ENCODE peak calls at places on chromosomes 11 and 22, in ten cellular contexts. E, G, X, F, T, O, V, K, Q and J are unnamed samples. For H3K4me1 and H3K9me3, the result is how much of the 10 kb centered on the place peaks cover.

GRCh38 chr22:31229402-31230140 is 17.5 kb downstream of the LIMK2 start:
- DNase-seq in E (no peak), G (peak), X (no peak), F (no peak), T (peak), O (no peak), V (no peak), K (peak), Q (peak), J (no peak)

GRCh38 chr22:36900225-36900624 is 13.2 kb upstream of the CSF2RB start:
- DNase-seq in E (no peak), G (no peak), X (no peak), F (no peak), T (no peak), O (no peak), V (no peak), K (no peak), Q (no peak), J (no peak)

GRCh38 chr11:118282635-118283310 is 18.7 kb upstream of the MPZL2 start:
- DNase-seq in E (no peak), G (no peak), X (no peak), F (no peak), T (no peak), O (no peak), V (no peak), K (no peak), Q (no peak), J (no peak)

GRCh38 chr11:58928082-58928574 is 11.2 kb upstream of the GLYATL1 start:
- DNase-seq in E (no peak), G (peak), X (no peak), F (no peak), T (no peak), O (no peak), V (no peak), K (no peak), Q (peak), J (no peak)

GRCh38 chr11:67376873-67377808 is 3.7 kb upstream of the CLCF1 start:
- DNase-seq in E (no peak), G (no peak), X (peak), F (no peak), T (peak), O (peak), V (no peak), K (no peak), Q (no peak), J (no peak)

GRCh38 chr11:117752721-117753237 is 44.2 kb downstream of the DSCAML1 start:
- DNase-seq in E (no peak), G (no peak), X (no peak), F (no peak), T (no peak), O (no peak), V (no peak), K (no peak), Q (no peak), J (no peak)

GRCh38 chr11:86301742-86302091 is 323 bp upstream of the HIKESHI start:
- DNase-seq in E (no peak), G (no peak), X (no peak), F (no peak), T (no peak), O (no peak), V (no peak), K (no peak), Q (no peak), J (no peak)

GRCh38 chr11:93939084-93939780 is 81.9 kb upstream of the HEPHL1 start:
- DNase-seq in E (no peak), G (peak), X (peak), F (no peak), T (no peak), O (peak), V (no peak), K (no peak), Q (peak), J (no peak)

GRCh38 chr22:25922141-25922540 is 180.2 kb downstream of the MYO18B start:
- DNase-seq in E (no peak), G (no peak), X (no peak), F (no peak), T (no peak), O (no peak), V (no peak), K (no peak), Q (no peak), J (no peak)

GRCh38 chr22:27199354-27199753 is 542.0 kb downstream of the MIAT start:
- DNase-seq in E (no peak), G (no peak), X (no peak), F (no peak), T (no peak), O (no peak), V (no peak), K (no peak), Q (no peak), J (no peak)

GRCh38 chr11:121661796-121662508 is 209.2 kb upstream of the SORL1-AS1 start:
- DNase-seq in E (no peak), G (peak), X (no peak), F (no peak), T (no peak), O (peak), V (no peak), K (no peak), Q (peak), J (no peak)

GRCh38 chr11:96340555-96340885 is 2.5 kb downstream of the MAML2 start:
- DNase-seq in E (no peak), G (peak), X (no peak), F (no peak), T (no peak), O (no peak), V (no peak), K (no peak), Q (peak), J (no peak)

GRCh38 chr11:35236667-35237003 is 97.7 kb downstream of the CD44 start:
- DNase-seq in E (no peak), G (peak), X (no peak), F (no peak), T (no peak), O (no peak), V (no peak), K (no peak), Q (peak), J (no peak)

GRCh38 chr22:23824476-23825245 is 14.1 kb downstream of the DERL3 start:
- DNase-seq in E (no peak), G (no peak), X (no peak), F (no peak), T (no peak), O (no peak), V (peak), K (no peak), Q (no peak), J (no peak)

GRCh38 chr11:125410091-125410490 is 86.0 kb downstream of the FEZ1 start:
- DNase-seq in E (no peak), G (no peak), X (no peak), F (no peak), T (no peak), O (no peak), V (peak), K (no peak), Q (peak), J (no peak)

GRCh38 chr11:65861165-65861505 is 902 bp downstream of the MUS81 start:
- DNase-seq in E (no peak), G (no peak), X (peak), F (no peak), T (peak), O (peak), V (peak), K (no peak), Q (no peak), J (no peak)

GRCh38 chr22:31734512-31734911 is 15.4 kb downstream of the PRR14L start:
- DNase-seq in E (no peak), G (peak), X (peak), F (no peak), T (no peak), O (peak), V (no peak), K (no peak), Q (peak), J (no peak)

GRCh38 chr11:122172352-122173073 is 56.5 kb upstream of the BLID start:
- DNase-seq in E (no peak), G (peak), X (no peak), F (no peak), T (no peak), O (peak), V (no peak), K (no peak), Q (peak), J (no peak)

GRCh38 chr22:41745968-41746367 is 46.7 kb downstream of the MEI1 start:
- DNase-seq in E (no peak), G (no peak), X (no peak), F (no peak), T (no peak), O (no peak), V (no peak), K (no peak), Q (peak), J (no peak)

GRCh38 chr11:77448269-77448668 is 25.6 kb downstream of the PAK1 start:
- DNase-seq in E (no peak), G (no peak), X (no peak), F (no peak), T (no peak), O (no peak), V (no peak), K (no peak), Q (no peak), J (no peak)

GRCh38 chr11:19711911-19712280 is 741 bp upstream of the NAV2 start:
- DNase-seq in E (no peak), G (no peak), X (no peak), F (peak), T (no peak), O (no peak), V (no peak), K (peak), Q (peak), J (peak)

GRCh38 chr11:45150301-45150700 is 3.9 kb downstream of the PRDM11 start:
- DNase-seq in E (no peak), G (no peak), X (no peak), F (no peak), T (no peak), O (no peak), V (peak), K (peak), Q (no peak), J (no peak)

GRCh38 chr22:43262990-43263644 is 76.2 kb upstream of the TTLL12 start:
- DNase-seq in E (no peak), G (no peak), X (no peak), F (no peak), T (peak), O (no peak), V (no peak), K (no peak), Q (no peak), J (no peak)

GRCh38 chr11:61826930-61827572 is 1.0 kb upstream of the FADS2 start:
- DNase-seq in E (no peak), G (no peak), X (no peak), F (peak), T (no peak), O (no peak), V (no peak), K (no peak), Q (no peak), J (no peak)

GRCh38 chr22:45218974-45219373 is 21.7 kb downstream of the KIAA0930 start:
- DNase-seq in E (no peak), G (peak), X (no peak), F (no peak), T (no peak), O (no peak), V (no peak), K (no peak), Q (no peak), J (no peak)

GRCh38 chr11:57251491-57252104 is 14.5 kb upstream of the APLNR start:
- DNase-seq in E (no peak), G (peak), X (no peak), F (no peak), T (peak), O (no peak), V (no peak), K (no peak), Q (peak), J (no peak)

GRCh38 chr11:124481365-124482323 is 36.1 kb upstream of the OR8B8 start:
- DNase-seq in E (no peak), G (peak), X (no peak), F (no peak), T (no peak), O (peak), V (no peak), K (no peak), Q (peak), J (no peak)

GRCh38 chr11:122863704-122864326 is 18.7 kb upstream of the JHY start:
- DNase-seq in E (no peak), G (peak), X (no peak), F (no peak), T (peak), O (peak), V (no peak), K (peak), Q (peak), J (no peak)

GRCh38 chr11:128872094-128872493 is 5.0 kb upstream of the KCNJ1 start:
- DNase-seq in E (no peak), G (no peak), X (no peak), F (no peak), T (no peak), O (no peak), V (no peak), K (no peak), Q (no peak), J (no peak)

GRCh38 chr11:115871161-115871750 is 367.0 kb upstream of the CADM1 start:
- DNase-seq in E (no peak), G (no peak), X (no peak), F (no peak), T (no peak), O (no peak), V (no peak), K (no peak), Q (no peak), J (no peak)
- H3K4me1 ChIP-seq in E (under half), G (under half), X (under half), F (under half), T (under half), O (under half), V (under half), K (under half), Q (under half), J (under half)

DNA sequence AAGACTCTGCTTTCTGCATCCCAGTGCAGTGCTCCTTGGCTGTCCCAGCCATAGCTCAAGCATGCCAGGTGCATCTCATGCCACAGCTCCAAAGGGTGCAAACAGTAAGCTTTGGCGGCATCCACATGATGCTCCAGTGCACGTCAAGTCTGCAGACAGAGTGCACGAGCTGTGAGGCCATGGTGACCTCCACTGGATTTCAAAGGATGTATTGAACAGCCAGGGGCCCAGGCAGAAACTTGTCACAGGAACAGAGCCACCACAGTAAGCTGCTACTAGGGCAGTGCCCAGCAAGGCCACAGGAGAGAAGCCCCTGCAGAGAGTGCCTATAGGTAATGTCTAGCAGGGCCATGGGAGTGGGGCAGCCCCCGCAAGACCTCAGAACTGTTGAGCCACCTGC is 206.8 kb upstream of the DDI1 start:
- DNase-seq in E (no peak), G (no peak), X (no peak), F (no peak), T (no peak), O (no peak), V (no peak), K (no peak), Q (no peak), J (no peak)
- H3K9me3 ChIP-seq in E (under half), G (under half), X (under half), F (under half), T (under half), O (under half), V (under half), K (under half), Q (under half), J (under half)

GRCh38 chr11:36377759-36378553 is 81.9 kb downstream of the PRR5L start:
- DNase-seq in E (no peak), G (no peak), X (no peak), F (no peak), T (no peak), O (no peak), V (no peak), K (no peak), Q (no peak), J (no peak)

GRCh38 chr11:36376315-36376887 is 80.3 kb downstream of the PRR5L start:
- DNase-seq in E (no peak), G (peak), X (no peak), F (no peak), T (no peak), O (no peak), V (peak), K (peak), Q (peak), J (no peak)

GRCh38 chr11:36375348-36376314 is 79.5 kb downstream of the PRR5L start:
- DNase-seq in E (no peak), G (no peak), X (no peak), F (no peak), T (no peak), O (no peak), V (no peak), K (no peak), Q (peak), J (no peak)

GRCh38 chr11:36374726-36375125 is 78.6 kb downstream of the PRR5L start:
- DNase-seq in E (no peak), G (no peak), X (no peak), F (no peak), T (no peak), O (no peak), V (no peak), K (no peak), Q (no peak), J (no peak)

GRCh38 chr11:36376888-36377758 is 81.0 kb downstream of the PRR5L start:
- DNase-seq in E (no peak), G (peak), X (no peak), F (no peak), T (peak), O (no peak), V (peak), K (peak), Q (peak), J (no peak)
- H3K4me3 ChIP-seq in E (peak), G (peak), X (peak), F (peak), T (no peak), O (peak), V (peak), K (peak), Q (peak), J (peak)

GRCh38 chr11:113375402-113375801 is 12.2 kb upstream of the ANKK1 start:
- DNase-seq in E (no peak), G (no peak), X (no peak), F (no peak), T (no peak), O (no peak), V (no peak), K (no peak), Q (no peak), J (no peak)
- H3K4me1 ChIP-seq in E (under half), G (under half), X (under half), F (under half), T (under half), O (under half), V (under half), K (under half), Q (under half), J (under half)